ENCODE peak calls at places on chromosomes 1 and 21, in four cellular contexts. A is K562, O is HepG2, Z is A549. V is an unnamed sample.

GRCh38 chr1:1630965-1631792 is 794 bp upstream of the MMP23B start:
- DNase-seq in A (no peak), O (no peak), Z (no peak), V (no peak)

GRCh38 chr1:35046730-35047129 is 15.0 kb upstream of the ZMYM6 start:
- DNase-seq in A (no peak), O (no peak), Z (no peak), V (no peak)

GRCh38 chr1:61050541-61051454 is 31.6 kb upstream of the NFIA start:
- DNase-seq in A (peak), O (no peak), Z (peak), V (no peak)

GRCh38 chr1:20588634-20589225 is at the start of gene CDA:
- DNase-seq in A (no peak), O (peak), Z (peak), V (no peak)

GRCh38 chr21:44399955-44400790 is 46.8 kb downstream of the TRPM2 start:
- DNase-seq in A (no peak), O (no peak), Z (no peak), V (no peak)

GRCh38 chr1:94236021-94236491 is 1.3 kb downstream of the ARHGAP29 start:
- DNase-seq in A (no peak), O (no peak), Z (no peak), V (peak)

GRCh38 chr1:24720152-24720551 is 25.1 kb upstream of the CLIC4 start:
- DNase-seq in A (no peak), O (peak), Z (no peak), V (peak)

GRCh38 chr1:178938959-178939317 is 68.1 kb upstream of the ANGPTL1 start:
- DNase-seq in A (no peak), O (no peak), Z (no peak), V (peak)

GRCh38 chr1:154474802-154475201 is 27.2 kb upstream of the TDRD10 start:
- DNase-seq in A (no peak), O (peak), Z (no peak), V (peak)

DNA sequence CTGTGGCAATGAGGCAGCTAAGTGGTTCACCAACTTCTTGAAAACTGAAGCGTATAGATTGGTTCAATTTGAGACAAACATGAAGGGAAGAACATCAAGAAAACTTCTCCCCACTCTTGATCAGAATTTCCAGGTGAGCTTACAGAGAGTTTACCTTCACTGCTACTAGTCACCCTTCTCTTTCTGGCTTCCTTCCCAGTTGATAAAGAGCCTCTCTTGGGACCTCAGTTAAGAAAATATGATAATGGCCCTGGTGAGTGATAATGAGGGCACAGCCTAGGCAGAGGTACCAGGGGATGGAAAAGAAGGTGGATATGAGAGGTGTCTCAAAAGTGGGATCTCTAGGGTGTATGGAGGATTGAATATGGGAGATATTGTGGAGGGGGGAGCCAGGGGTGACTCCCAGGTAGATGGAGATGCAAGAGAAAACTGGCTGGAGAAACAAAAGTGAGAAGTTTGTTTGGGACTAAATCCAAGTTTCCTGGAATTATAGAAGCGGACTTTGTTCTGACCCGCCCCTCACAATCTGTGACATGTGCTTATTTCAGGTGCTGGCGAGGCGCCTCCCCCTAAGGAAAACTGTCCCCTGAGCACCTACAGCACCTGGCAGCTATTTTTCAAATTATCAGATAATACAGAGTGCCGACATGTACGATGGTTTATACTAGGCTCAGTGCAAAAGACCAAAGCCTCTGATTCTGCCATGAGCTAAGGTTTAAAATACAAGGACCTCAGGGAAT is 13.7 kb downstream of the MTARC2 start:
- DNase-seq in A (no peak), O (peak), Z (no peak), V (no peak)
- TF ChIP-seq RAD21 in A (no peak), O (no peak), Z (no peak), V (no peak)

GRCh38 chr1:10868599-10868965 is 72.1 kb upstream of the CASZ1 start:
- DNase-seq in A (no peak), O (no peak), Z (no peak), V (no peak)
- TF ChIP-seq MAFK in A (no peak), O (no peak), Z (no peak), V (no peak)

DNA sequence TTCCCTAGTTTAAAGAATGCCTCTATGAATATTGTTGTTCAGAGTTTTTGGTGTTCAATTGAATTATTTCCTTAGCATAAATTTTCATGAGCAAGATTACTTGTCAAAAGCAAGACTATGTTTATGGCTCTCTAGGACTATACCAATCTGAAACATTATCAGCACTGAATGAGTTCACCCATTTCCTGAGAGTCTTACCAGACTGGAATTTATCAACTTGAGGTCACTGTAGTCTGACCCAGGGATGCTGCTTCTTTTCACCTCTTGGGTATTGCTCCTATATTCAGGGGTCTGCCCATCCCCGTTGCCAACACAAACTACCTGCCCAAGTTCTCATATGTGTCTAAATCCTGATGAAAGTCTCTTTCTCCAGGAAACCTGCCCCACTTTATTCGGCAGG is 42.6 kb downstream of the OPTC start:
- DNase-seq in A (no peak), O (no peak), Z (no peak), V (peak)
- TF ChIP-seq RAD21 in A (no peak), O (no peak), Z (no peak), V (no peak)

DNA sequence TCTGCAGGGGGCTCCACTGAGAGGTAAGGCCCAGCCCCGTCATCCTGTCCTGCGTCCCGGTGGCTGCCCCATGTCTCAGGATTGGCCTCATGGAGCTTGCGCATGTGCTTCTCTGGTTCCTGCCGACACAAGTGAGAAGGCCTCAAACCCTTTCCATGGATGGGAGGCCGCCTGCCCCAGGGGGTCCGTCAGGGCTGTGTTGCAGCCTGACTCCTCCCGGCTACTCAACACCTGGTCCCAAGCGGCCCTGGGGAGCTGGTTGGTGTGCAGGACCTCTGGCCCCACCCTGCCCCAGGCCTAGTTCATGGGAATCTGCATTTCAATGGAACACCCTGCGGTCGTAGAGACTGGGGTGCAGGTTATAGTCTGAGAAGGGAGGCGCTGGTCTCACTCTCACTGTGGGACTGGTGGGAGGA is 21.1 kb upstream of the PDE9A start:
- DNase-seq in A (no peak), O (no peak), Z (no peak), V (no peak)
- TF ChIP-seq MAFK in A (no peak), O (no peak), Z (no peak), V (no peak)

GRCh38 chr1:27348861-27349783 is 7.3 kb downstream of the SYTL1 start:
- DNase-seq in A (peak), O (no peak), Z (peak), V (no peak)
- TF ChIP-seq RAD21 in A (peak), O (no peak), Z (no peak), V (no peak)

GRCh38 chr1:237470712-237471310 is 419.9 kb downstream of the ZP4 start:
- DNase-seq in A (peak), O (no peak), Z (no peak), V (no peak)
- TF ChIP-seq MAFK in A (no peak), O (no peak), Z (no peak), V (no peak)